ENCODE peak calls at places on chromosome 12, in eight cellular contexts. Y is thoracic aorta, R is mucosa of descending colon, U is A549, L is fibroblast of the aortic adventitia, J is AG10803, C is tibial artery, I is astrocyte of the cerebellum. F is an unnamed sample.

GRCh38 chr12:120706029-120706428 is 4.2 kb upstream of the UNC119B start:
- DNase-seq in J (no peak), L (no peak), R (no peak), U (no peak), I (no peak), C (no peak), Y (no peak), F (no peak)

GRCh38 chr12:114555451-114555850 is 128.5 kb downstream of the TBX3 start:
- DNase-seq in J (no peak), Y (no peak), I (no peak), R (no peak), L (no peak), C (no peak), U (no peak), F (no peak)

GRCh38 chr12:60333461-60333860 is 737.6 kb downstream of the SLC16A7 start:
- DNase-seq in J (no peak), C (no peak), L (peak), U (no peak), I (no peak), Y (no peak), R (no peak), F (peak)

GRCh38 chr12:57693317-57693658 is 644 bp upstream of the OS9 start:
- DNase-seq in R (peak), I (no peak), C (no peak), U (no peak), Y (no peak), J (no peak), L (no peak), F (no peak)

GRCh38 chr12:53510181-53510812 is 3.0 kb upstream of the NPFF start:
- DNase-seq in Y (no peak), L (no peak), I (no peak), R (no peak), J (no peak), C (no peak), U (no peak), F (no peak)

GRCh38 chr12:32548691-32549412 is 130.2 kb upstream of the DNM1L start:
- DNase-seq in Y (peak), R (no peak), L (peak), I (peak), C (peak), U (no peak), J (peak), F (peak)

GRCh38 chr12:19239616-19240234 is 110.2 kb downstream of the PLEKHA5 start:
- DNase-seq in R (no peak), L (peak), J (peak), U (no peak), I (peak), Y (no peak), C (no peak), F (peak)

GRCh38 chr12:123134265-123134664 is 16.6 kb downstream of the PITPNM2 start:
- DNase-seq in L (no peak), R (no peak), Y (no peak), I (no peak), J (no peak), C (no peak), U (no peak), F (no peak)

GRCh38 chr12:117689857-117690256 is 278.9 kb downstream of the KSR2 start:
- DNase-seq in Y (no peak), L (no peak), C (no peak), U (no peak), J (no peak), R (no peak), I (no peak), F (no peak)

GRCh38 chr12:82461851-82462250 is 103.5 kb downstream of the METTL25 start:
- DNase-seq in U (no peak), C (no peak), R (no peak), J (no peak), L (no peak), I (no peak), Y (no peak), F (no peak)

GRCh38 chr12:107610030-107610859 is 75.4 kb upstream of the PWP1 start:
- DNase-seq in J (peak), R (no peak), U (peak), Y (no peak), C (no peak), L (peak), I (peak), F (peak)

GRCh38 chr12:52765702-52766101 is 11.4 kb downstream of the KRT76 start:
- DNase-seq in C (no peak), L (no peak), I (no peak), J (no peak), Y (no peak), U (no peak), R (no peak), F (no peak)

GRCh38 chr12:127640181-127640886 is 626.6 kb upstream of the TMEM132C start:
- DNase-seq in L (peak), J (peak), Y (peak), U (no peak), R (no peak), I (peak), C (peak), F (no peak)

GRCh38 chr12:18810537-18811253 is 72.8 kb downstream of the CAPZA3 start:
- DNase-seq in U (no peak), Y (no peak), C (no peak), I (no peak), J (no peak), R (no peak), L (peak), F (no peak)

GRCh38 chr12:106345739-106346138 is 11.8 kb upstream of the POLR3B start:
- DNase-seq in J (peak), L (peak), I (peak), Y (no peak), R (no peak), C (no peak), U (peak), F (peak)

GRCh38 chr12:102454330-102454729 is 26.0 kb downstream of the IGF1 start:
- DNase-seq in L (no peak), U (no peak), Y (no peak), C (no peak), J (no peak), R (no peak), I (no peak), F (no peak)

GRCh38 chr12:22018860-22019259 is 27.2 kb upstream of the CMAS start:
- DNase-seq in C (no peak), Y (no peak), I (no peak), R (no peak), L (peak), J (peak), U (no peak), F (no peak)

GRCh38 chr12:12719496-12719895 is 2.3 kb downstream of the CDKN1B start:
- DNase-seq in U (no peak), J (no peak), C (no peak), L (peak), Y (no peak), R (no peak), I (no peak), F (no peak)

GRCh38 chr12:31650927-31651326 is 8.6 kb upstream of the ETFBKMT start:
- DNase-seq in R (no peak), J (peak), I (no peak), L (peak), Y (no peak), U (no peak), C (no peak), F (peak)

GRCh38 chr12:107702106-107702505 is 16.5 kb downstream of the PWP1 start:
- DNase-seq in Y (no peak), U (no peak), R (no peak), C (no peak), J (no peak), I (no peak), L (no peak), F (no peak)

GRCh38 chr12:93122569-93123091 is 193.5 kb upstream of the EEA1 start:
- DNase-seq in Y (no peak), R (no peak), I (no peak), L (no peak), J (no peak), C (no peak), U (no peak), F (no peak)

GRCh38 chr12:31736472-31736871 is 7.7 kb upstream of the AMN1 start:
- DNase-seq in C (no peak), I (no peak), Y (no peak), L (peak), R (no peak), J (peak), U (no peak), F (peak)

GRCh38 chr12:108241961-108242360 is 97.2 kb downstream of the CMKLR1 start:
- DNase-seq in U (no peak), J (no peak), I (no peak), L (no peak), C (no peak), R (no peak), Y (no peak), F (no peak)

GRCh38 chr12:94714378-94714777 is 64.0 kb upstream of the TMCC3 start:
- DNase-seq in J (no peak), R (no peak), I (peak), U (no peak), C (no peak), L (peak), Y (no peak), F (peak)

GRCh38 chr12:12661086-12661485 is 34.9 kb downstream of the GPR19 start:
- DNase-seq in U (no peak), J (peak), C (no peak), I (peak), Y (no peak), R (no peak), L (peak), F (peak)

GRCh38 chr12:112096667-112097066 is 11.9 kb downstream of the NAA25 start:
- DNase-seq in L (peak), Y (no peak), R (no peak), I (no peak), C (no peak), U (peak), J (peak), F (peak)

GRCh38 chr12:11621797-11622423 is 27.6 kb upstream of the ETV6 start:
- DNase-seq in Y (no peak), U (no peak), I (no peak), C (no peak), L (no peak), J (no peak), R (no peak), F (peak)

GRCh38 chr12:116406529-116406928 is 129.0 kb upstream of the MED13L start:
- DNase-seq in L (peak), I (no peak), C (peak), U (peak), R (peak), J (peak), Y (peak), F (peak)

GRCh38 chr12:106081606-106082005 is 57.1 kb downstream of the NUAK1 start:
- DNase-seq in Y (no peak), C (no peak), L (peak), I (no peak), U (no peak), J (peak), R (no peak), F (peak)

GRCh38 chr12:93315907-93316622 is 61.7 kb upstream of the NUDT4 start:
- DNase-seq in R (no peak), L (peak), U (no peak), J (no peak), I (no peak), C (no peak), Y (no peak), F (no peak)

GRCh38 chr12:70607107-70607506 is 30.1 kb downstream of the PTPRB start:
- DNase-seq in U (no peak), Y (no peak), J (no peak), R (no peak), I (no peak), L (no peak), C (no peak), F (no peak)

GRCh38 chr12:63802012-63802608 is 22.4 kb downstream of the RXYLT1 start:
- DNase-seq in U (peak), I (peak), R (no peak), C (no peak), L (peak), Y (no peak), J (peak), F (peak)

GRCh38 chr12:42574879-42575278 is 14.7 kb downstream of the PRICKLE1 start:
- DNase-seq in C (no peak), U (no peak), J (peak), I (no peak), R (no peak), Y (no peak), L (no peak), F (peak)

GRCh38 chr12:76515271-76515670 is 44.3 kb downstream of the OSBPL8 start:
- DNase-seq in R (no peak), L (no peak), Y (no peak), U (no peak), C (no peak), J (no peak), I (no peak), F (no peak)

GRCh38 chr12:132318618-132319033 is 10.8 kb downstream of the GALNT9 start:
- DNase-seq in I (no peak), U (no peak), L (no peak), J (no peak), R (no peak), C (no peak), Y (no peak), F (no peak)

GRCh38 chr12:66103011-66103913 is 27.3 kb downstream of the LLPH start:
- DNase-seq in L (no peak), J (peak), Y (no peak), C (no peak), R (no peak), U (no peak), I (no peak), F (no peak)

GRCh38 chr12:111209779-111210178 is 159.1 kb downstream of the PHETA1 start:
- DNase-seq in L (no peak), J (no peak), C (no peak), Y (no peak), I (no peak), R (no peak), U (no peak), F (no peak)

GRCh38 chr12:132115500-132115899 is 28.6 kb downstream of the DDX51 start:
- DNase-seq in J (no peak), R (no peak), C (no peak), L (no peak), Y (no peak), I (no peak), U (no peak), F (no peak)

GRCh38 chr12:7369274-7369729 is 65.4 kb downstream of the ACSM4 start:
- DNase-seq in I (no peak), R (no peak), Y (no peak), L (no peak), C (no peak), J (peak), U (no peak), F (peak)

GRCh38 chr12:2335109-2335508 is 282.3 kb downstream of the CACNA1C start:
- DNase-seq in C (no peak), U (no peak), R (no peak), Y (no peak), J (no peak), I (no peak), L (no peak), F (no peak)
- H3K4me3 ChIP-seq in C (no peak), U (no peak), R (no peak), Y (no peak), J (no peak), I (no peak), L (no peak), F (no peak)

DNA sequence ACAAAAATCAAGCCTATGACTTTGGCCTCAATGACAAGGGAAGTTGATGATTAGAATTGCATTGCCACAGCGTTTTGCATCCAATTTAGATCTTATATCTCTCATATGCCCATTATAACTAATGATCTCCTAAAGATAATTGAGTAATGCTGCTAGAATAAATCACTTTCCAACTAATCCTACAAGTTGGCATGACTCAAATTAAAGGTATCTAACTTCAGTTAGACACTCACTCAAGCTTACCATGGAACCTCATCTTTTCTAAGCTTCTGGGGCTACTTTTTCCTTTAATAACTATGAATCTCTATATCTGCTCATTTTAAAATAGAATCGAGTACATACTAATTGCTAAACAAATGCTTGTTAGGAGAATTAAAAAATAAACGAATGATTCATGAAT is 427.8 kb downstream of the BTG1 start:
- DNase-seq in L (no peak), Y (no peak), C (no peak), U (no peak), J (no peak), R (no peak), I (no peak), F (no peak)
- TF ChIP-seq CTCF in L (no peak), Y (no peak), C (no peak), U (no peak), J (no peak), R (no peak), I (no peak), F (no peak)

DNA sequence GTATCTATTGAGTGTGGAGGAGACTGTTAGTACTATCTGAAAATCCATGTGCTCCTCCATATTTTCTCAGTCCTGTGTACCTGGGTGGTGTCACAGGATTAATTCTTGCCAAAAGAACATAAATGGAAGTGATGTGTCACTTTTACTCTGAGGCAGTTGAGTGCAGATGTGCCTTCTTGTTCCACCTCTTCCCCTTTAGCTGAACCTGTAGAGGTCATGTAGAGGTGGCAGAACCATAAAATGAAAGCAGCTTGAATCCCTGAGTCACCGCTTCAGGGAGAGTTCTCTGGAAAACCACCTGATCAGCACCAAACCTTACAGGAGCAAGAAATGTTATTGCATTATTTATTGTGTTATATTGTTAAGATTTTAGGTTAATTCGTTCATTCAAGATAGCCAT is 14.7 kb upstream of the SLC25A3 start:
- DNase-seq in I (no peak), U (no peak), C (no peak), R (no peak), J (no peak), L (no peak), Y (no peak), F (no peak)
- H3K4me3 ChIP-seq in I (no peak), U (no peak), C (no peak), R (no peak), J (no peak), L (no peak), Y (no peak), F (no peak)

DNA sequence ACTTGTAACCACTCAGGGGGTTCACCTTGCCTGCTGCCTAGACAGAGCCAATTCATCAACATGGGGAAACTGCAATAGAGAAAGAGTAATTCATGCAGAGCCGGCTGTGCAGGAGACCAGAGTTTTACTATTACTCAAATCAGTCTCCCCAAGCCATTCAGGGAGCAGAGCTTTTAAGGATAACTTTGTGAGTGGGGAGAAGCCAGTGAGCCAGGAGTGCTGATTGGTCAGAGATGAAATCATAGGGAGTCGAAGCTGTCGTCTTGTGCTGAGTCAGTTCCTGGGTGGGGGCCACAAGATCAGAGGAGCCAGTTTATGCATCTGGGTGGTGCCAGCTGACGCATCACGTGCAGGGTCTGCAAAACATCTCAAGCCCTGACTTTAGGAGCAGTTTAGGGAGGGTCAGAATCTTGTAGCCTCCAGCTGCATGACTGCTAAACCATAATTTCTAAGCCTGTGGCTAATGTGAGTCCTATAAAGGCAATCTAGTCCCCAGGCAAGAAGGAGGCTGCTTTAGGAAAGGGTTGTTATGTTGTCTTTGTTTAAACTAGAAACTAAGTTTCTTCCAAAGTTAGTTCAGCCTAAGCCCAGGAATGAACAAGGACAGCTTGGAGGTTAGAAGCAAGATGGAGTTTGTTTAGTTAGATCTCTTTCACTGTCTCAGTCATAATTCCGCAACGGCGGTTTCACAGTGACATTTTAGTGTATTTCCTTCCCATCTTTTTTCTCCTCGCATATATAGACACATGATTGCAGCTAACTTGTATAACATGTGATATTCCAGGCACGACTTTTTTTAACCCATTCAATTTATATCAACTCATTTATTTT is 68.9 kb upstream of the NCOR2 start:
- DNase-seq in I (no peak), R (peak), L (peak), Y (no peak), J (peak), C (peak), U (no peak), F (peak)
- TF ChIP-seq CTCF in I (no peak), R (no peak), L (no peak), Y (no peak), J (no peak), C (no peak), U (no peak), F (no peak)

F was measured in foreskin fibroblast.